ENCODE peak calls at places on chromosomes 1 and 21, in nine cellular contexts. O is foreskin fibroblast, F is DND-41, I is nephron progenitor cell, D is upper lobe of right lung, Q is fibroblast of the aortic adventitia, X is keratinocyte, M is tibial nerve, S is AG10803. B is an unnamed sample.

GRCh38 chr1:54170961-54171460 is 18.2 kb upstream of the CDCP2 start:
- DNase-seq in M (no peak), X (no peak), I (no peak), Q (no peak), F (no peak), O (no peak), D (no peak), S (no peak), B (no peak)

GRCh38 chr1:98704474-98704873 is 43.0 kb downstream of the SNX7 start:
- DNase-seq in Q (no peak), F (peak), O (no peak), M (no peak), X (no peak), I (peak), S (peak), D (no peak), B (no peak)

GRCh38 chr1:77031101-77031662 is 163.9 kb downstream of the ST6GALNAC5 start:
- DNase-seq in X (no peak), S (peak), D (no peak), O (peak), M (no peak), I (no peak), F (no peak), Q (peak), B (no peak)

GRCh38 chr1:161330346-161330745 is 16.2 kb downstream of the SDHC start:
- DNase-seq in M (no peak), X (no peak), Q (no peak), S (no peak), F (no peak), D (no peak), I (no peak), O (no peak), B (no peak)

GRCh38 chr1:200027264-200027823 is at the start of gene NR5A2:
- DNase-seq in D (no peak), I (no peak), M (no peak), S (no peak), O (no peak), F (no peak), X (no peak), Q (no peak), B (no peak)

GRCh38 chr1:231883382-231883781 is 256.8 kb downstream of the DISC1 start:
- DNase-seq in X (no peak), Q (no peak), D (no peak), F (no peak), M (no peak), I (no peak), O (no peak), S (no peak), B (no peak)

GRCh38 chr1:26782521-26783212 is 5.1 kb upstream of the PIGV start:
- DNase-seq in F (no peak), S (no peak), D (no peak), O (no peak), Q (no peak), M (no peak), I (no peak), X (no peak), B (no peak)

GRCh38 chr1:170414989-170415733 is 116.8 kb upstream of the GORAB start:
- DNase-seq in O (peak), I (no peak), Q (peak), S (peak), X (no peak), D (no peak), M (peak), F (no peak), B (no peak)

GRCh38 chr1:196372896-196373536 is 235.2 kb downstream of the KCNT2 start:
- DNase-seq in I (no peak), D (no peak), F (no peak), O (no peak), M (no peak), S (peak), Q (peak), X (no peak), B (no peak)

GRCh38 chr1:159786966-159787365 is 6.2 kb downstream of the DUSP23 start:
- DNase-seq in Q (peak), I (no peak), F (no peak), M (no peak), S (peak), X (peak), D (no peak), O (no peak), B (no peak)

GRCh38 chr1:174114788-174115448 is 44.4 kb upstream of the RABGAP1L start:
- DNase-seq in I (peak), D (no peak), O (peak), X (peak), M (peak), S (peak), F (peak), Q (peak), B (no peak)

GRCh38 chr21:43361493-43362296 is 65.2 kb downstream of the SIK1 start:
- DNase-seq in O (peak), X (peak), Q (no peak), M (peak), I (no peak), F (peak), S (peak), D (no peak), B (no peak)

GRCh38 chr1:245046764-245047163 is 108.0 kb upstream of the KIF26B start:
- DNase-seq in M (no peak), I (no peak), F (no peak), S (no peak), Q (no peak), X (no peak), O (no peak), D (no peak), B (no peak)

GRCh38 chr21:33126569-33126968 is 56.6 kb downstream of the OLIG1 start:
- DNase-seq in Q (no peak), I (no peak), D (no peak), X (no peak), F (no peak), O (no peak), S (no peak), M (no peak), B (no peak)

GRCh38 chr1:189103956-189104355 is 1373.7 kb downstream of the BRINP3 start:
- DNase-seq in I (no peak), X (no peak), O (no peak), M (no peak), Q (no peak), S (no peak), F (no peak), D (no peak), B (no peak)

GRCh38 chr1:165364432-165365133 is 8.1 kb upstream of the LMX1A start:
- DNase-seq in O (peak), F (no peak), I (no peak), D (no peak), Q (peak), X (peak), M (peak), S (peak), B (no peak)

GRCh38 chr1:21963477-21964217 is 13.2 kb upstream of the CELA3B start:
- DNase-seq in M (peak), F (peak), Q (peak), I (peak), X (peak), S (peak), O (peak), D (peak), B (peak)

GRCh38 chr1:207024202-207025143 is 8.1 kb downstream of the C1orf116 start:
- DNase-seq in O (no peak), I (no peak), X (no peak), S (no peak), Q (peak), M (no peak), F (no peak), D (no peak), B (no peak)

GRCh38 chr1:162939035-162939434 is 78.1 kb upstream of the CCDC190 start:
- DNase-seq in O (no peak), D (no peak), F (no peak), I (no peak), Q (no peak), S (no peak), M (no peak), X (no peak), B (no peak)

GRCh38 chr21:14267071-14267470 is 51.1 kb downstream of the RBM11 start:
- DNase-seq in M (no peak), D (no peak), I (no peak), X (no peak), Q (no peak), O (no peak), F (no peak), S (no peak), B (no peak)

GRCh38 chr1:171841050-171841910 is at the start of gene DNM3:
- DNase-seq in X (no peak), S (peak), M (peak), I (peak), D (peak), F (no peak), Q (peak), O (peak), B (peak)

DNA sequence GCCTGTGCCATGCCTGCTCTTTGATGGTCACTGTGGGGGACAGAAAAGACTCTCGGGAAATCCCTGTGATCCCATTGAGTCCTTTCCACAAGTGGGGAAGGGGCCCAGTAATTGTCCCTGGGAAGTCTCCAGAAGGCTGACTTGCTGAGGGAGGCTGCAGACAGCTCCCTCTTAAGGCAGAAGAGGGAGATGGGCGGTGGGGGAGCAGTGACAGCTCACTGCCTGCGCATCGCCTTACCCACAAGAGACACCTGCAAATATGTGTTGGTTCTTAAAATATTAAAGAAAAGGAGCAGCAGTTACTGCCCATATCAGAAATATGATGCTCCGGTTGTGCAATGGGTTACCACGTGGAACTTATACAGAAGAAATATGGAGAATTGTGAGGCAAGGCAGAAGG is 7.1 kb upstream of the CAMK1G start:
- DNase-seq in O (no peak), X (no peak), S (no peak), Q (no peak), F (no peak), I (peak), M (no peak), D (no peak), B (no peak)
- TF ChIP-seq CTCF in O (no peak), X (no peak), S (no peak), Q (no peak), F (no peak), I (no peak), M (no peak), D (no peak), B (no peak)

GRCh38 chr21:39690454-39690853 is 54.5 kb upstream of the IGSF5 start:
- DNase-seq in I (no peak), F (no peak), D (no peak), Q (no peak), M (no peak), S (no peak), X (no peak), O (no peak), B (no peak)
- TF ChIP-seq CTCF in I (no peak), F (no peak), D (no peak), Q (no peak), M (no peak), S (no peak), X (no peak), O (no peak), B (no peak)

DNA sequence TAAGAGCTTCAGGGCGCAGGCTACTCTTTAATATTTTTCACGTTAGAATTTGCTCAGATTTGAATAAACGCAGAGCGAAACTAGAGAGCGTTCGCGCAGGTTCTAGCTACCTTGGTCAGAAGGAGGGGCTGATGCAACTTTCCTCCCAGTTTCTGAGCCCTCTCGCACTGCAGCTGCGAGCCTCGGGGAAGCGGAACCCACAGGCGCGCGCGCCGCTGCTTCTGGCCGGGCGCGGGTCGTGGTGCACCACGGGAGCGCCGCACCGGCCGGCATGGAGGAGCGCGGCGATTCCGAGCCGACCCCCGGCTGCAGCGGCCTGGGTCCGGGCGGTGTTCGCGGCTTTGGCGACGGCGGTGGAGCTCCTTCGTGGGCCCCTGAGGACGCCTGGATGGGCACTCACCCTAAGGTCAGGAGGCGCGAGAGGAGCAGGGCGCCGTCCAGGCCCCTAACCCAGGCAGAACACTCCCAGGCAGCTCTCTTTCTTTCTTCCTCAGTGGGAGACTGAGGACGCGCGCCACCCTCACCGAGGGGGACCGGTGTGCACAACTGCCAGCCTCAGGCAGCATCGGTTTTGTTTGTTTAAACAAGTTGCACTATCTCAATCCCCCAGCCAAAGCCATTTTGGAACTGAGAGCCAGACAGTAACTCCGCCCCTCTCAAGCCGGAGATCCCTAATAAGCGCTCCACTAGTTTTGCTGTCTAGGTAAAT is at the start of gene TSEN15:
- DNase-seq in O (peak), F (peak), X (no peak), S (peak), I (peak), D (peak), M (peak), Q (peak), B (no peak)
- TF ChIP-seq CTCF in O (no peak), F (no peak), X (no peak), S (no peak), I (no peak), D (no peak), M (no peak), Q (no peak), B (no peak)

DNA sequence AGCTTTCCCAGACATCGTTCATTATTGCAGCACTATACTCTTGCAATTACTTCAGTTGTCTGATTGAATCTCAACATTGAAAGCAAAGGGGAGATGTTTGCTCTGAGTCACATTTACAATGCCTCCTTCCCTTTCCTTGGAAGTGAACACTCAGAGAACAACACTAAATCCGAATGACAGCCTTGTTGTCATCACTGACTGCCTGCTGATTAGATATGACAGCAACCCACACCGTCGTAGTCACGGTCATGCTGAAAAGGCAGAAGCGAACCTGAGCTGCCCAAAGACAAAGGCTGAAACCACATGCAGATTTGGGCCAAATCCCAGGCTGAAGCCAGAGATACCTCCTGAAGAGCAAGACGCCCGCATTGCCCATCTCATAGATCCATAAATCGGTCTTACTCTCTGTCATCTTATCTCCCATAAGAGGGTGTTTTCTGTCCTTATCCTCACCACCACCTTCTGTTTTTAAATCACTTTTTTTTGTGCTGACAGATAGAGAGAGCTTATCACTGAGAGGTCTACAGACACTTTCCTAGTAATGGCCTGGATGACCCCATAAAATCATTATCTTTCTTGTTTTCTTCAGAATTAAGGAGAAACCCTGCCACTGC is 47.5 kb downstream of the TMCO4 start:
- DNase-seq in O (no peak), Q (no peak), X (no peak), S (no peak), F (no peak), D (no peak), M (no peak), I (no peak), B (no peak)
- TF ChIP-seq CTCF in O (no peak), Q (no peak), X (no peak), S (no peak), F (no peak), D (no peak), M (no peak), I (no peak), B (no peak)

GRCh38 chr1:24960071-24960801 is 30.2 kb upstream of the RUNX3 start:
- DNase-seq in F (no peak), I (no peak), M (no peak), X (no peak), D (no peak), O (no peak), Q (no peak), S (no peak), B (no peak)

GRCh38 chr1:24957808-24958752 is 28.0 kb upstream of the RUNX3 start:
- DNase-seq in D (no peak), I (no peak), M (no peak), S (no peak), X (no peak), Q (no peak), O (no peak), F (no peak), B (no peak)

GRCh38 chr1:24961334-24961733 is 31.3 kb upstream of the RUNX3 start:
- DNase-seq in X (no peak), O (no peak), I (no peak), F (no peak), Q (no peak), S (no peak), M (no peak), D (no peak), B (no peak)

GRCh38 chr1:24958766-24959622 is 28.9 kb upstream of the RUNX3 start:
- DNase-seq in F (no peak), S (no peak), X (no peak), D (no peak), Q (no peak), I (no peak), M (no peak), O (no peak), B (no peak)

DNA sequence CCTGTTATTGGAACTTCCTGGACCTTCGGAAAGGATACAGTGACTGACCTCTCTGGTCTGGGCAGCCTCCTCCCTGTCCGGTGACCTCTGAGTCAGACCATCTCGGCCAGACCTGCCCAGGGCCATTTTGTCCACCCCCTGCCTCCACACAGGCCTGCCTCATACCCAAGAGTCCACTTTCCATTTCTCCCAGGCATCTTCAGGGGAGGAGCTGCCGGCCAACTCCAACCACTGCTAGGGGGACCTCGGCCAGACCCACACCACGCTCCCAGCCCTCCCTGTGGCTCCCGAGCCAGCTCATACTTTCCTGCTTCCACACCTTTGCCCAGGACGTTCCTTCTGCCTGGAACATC is 29.5 kb upstream of the RUNX3 start:
- DNase-seq in M (no peak), O (no peak), I (no peak), X (no peak), Q (no peak), F (no peak), D (no peak), S (no peak), B (no peak)
- TF ChIP-seq CTCF in M (no peak), O (no peak), I (no peak), X (no peak), Q (no peak), F (no peak), D (no peak), S (no peak), B (no peak)

GRCh38 chr1:177341773-177342172 is 171.0 kb downstream of the BRINP2 start:
- DNase-seq in X (no peak), S (no peak), M (no peak), O (no peak), D (no peak), Q (no peak), F (no peak), I (no peak), B (no peak)

GRCh38 chr1:177338376-177338775 is 167.6 kb downstream of the BRINP2 start:
- DNase-seq in Q (no peak), D (no peak), X (no peak), O (no peak), F (no peak), M (no peak), I (no peak), S (no peak), B (no peak)

GRCh38 chr1:177346960-177347359 is 176.2 kb downstream of the BRINP2 start:
- DNase-seq in F (no peak), X (no peak), S (no peak), O (no peak), D (no peak), I (no peak), M (no peak), Q (no peak), B (no peak)

GRCh38 chr1:177340601-177341067 is 169.9 kb downstream of the BRINP2 start:
- DNase-seq in S (no peak), X (no peak), F (no peak), D (no peak), Q (no peak), M (no peak), O (no peak), I (peak), B (no peak)

DNA sequence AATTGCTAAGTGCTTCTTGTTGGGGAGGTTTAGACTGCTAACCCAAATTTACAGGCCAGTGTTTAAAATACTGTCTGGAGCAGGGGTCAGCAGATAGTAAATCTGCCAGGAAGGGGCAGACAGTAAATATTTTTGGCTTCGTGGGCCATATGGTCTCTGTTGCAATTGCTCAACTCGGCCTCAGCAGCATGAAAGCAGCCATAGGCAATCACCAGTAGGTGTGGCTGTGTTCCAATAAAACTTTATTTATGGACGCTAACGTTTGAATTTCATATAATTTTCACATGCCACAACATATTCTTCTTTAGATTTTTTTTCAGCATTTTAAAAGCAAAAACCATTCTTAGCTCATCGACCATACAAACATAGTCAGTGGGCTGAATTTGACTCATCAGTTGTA is 172.7 kb downstream of the BRINP2 start:
- DNase-seq in O (peak), I (peak), S (peak), X (no peak), Q (no peak), F (no peak), M (no peak), D (no peak), B (no peak)
- TF ChIP-seq CTCF in O (no peak), I (no peak), S (no peak), X (no peak), Q (no peak), F (no peak), M (no peak), D (no peak), B (no peak)

B was measured in omental fat pad.